ENCODE peak calls at places on chromosomes 11 and 22, in five cellular contexts. S is H9, O is neuronal stem cell, F is mesenchymal stem cell, I is H1. D is an unnamed sample.

GRCh38 chr22:39915295-39915726 is 14.4 kb downstream of the GRAP2 start:
- DNase-seq in S (no peak), O (no peak), F (no peak), I (no peak), D (no peak)

GRCh38 chr22:20298803-20299735 is 20.8 kb downstream of the DGCR6L start:
- DNase-seq in S (peak), O (peak), F (peak), I (peak), D (peak)

GRCh38 chr11:6693342-6694228 is 10.4 kb upstream of the MRPL17 start:
- DNase-seq in S (no peak), O (no peak), F (peak), I (no peak), D (peak)

GRCh38 chr11:128643661-128644060 is 50.2 kb upstream of the FLI1 start:
- DNase-seq in S (peak), O (no peak), F (no peak), I (no peak), D (peak)

GRCh38 chr22:46914916-46915894 is 152.8 kb downstream of the TBC1D22A start:
- DNase-seq in S (no peak), O (no peak), F (no peak), I (no peak), D (no peak)

GRCh38 chr22:50253941-50254340 is 2.9 kb upstream of the HDAC10 start:
- DNase-seq in S (no peak), O (no peak), F (no peak), I (no peak), D (no peak)

GRCh38 chr22:28962042-28962554 is 78.7 kb downstream of the ZNRF3 start:
- DNase-seq in S (no peak), O (no peak), F (no peak), I (no peak), D (no peak)

GRCh38 chr11:119810478-119811232 is 81.7 kb upstream of the NECTIN1 start:
- DNase-seq in S (no peak), O (no peak), F (no peak), I (no peak), D (no peak)

GRCh38 chr11:43021466-43021865 is 290.3 kb upstream of the API5 start:
- DNase-seq in S (peak), O (no peak), F (no peak), I (no peak), D (peak)

GRCh38 chr11:89420981-89421380 is 70.2 kb downstream of the NOX4 start:
- DNase-seq in S (no peak), O (no peak), F (no peak), I (no peak), D (no peak)

GRCh38 chr22:26893711-26894110 is 236.3 kb downstream of the MIAT start:
- DNase-seq in S (peak), O (no peak), F (no peak), I (no peak), D (no peak)
- H2BK12ac ChIP-seq in S (no peak), O (no peak), F (peak), I (peak), D (peak)

GRCh38 chr11:787084-787675 is 2.7 kb downstream of the CEND1 start:
- DNase-seq in S (no peak), O (no peak), F (no peak), I (no peak), D (no peak)
- H2BK12ac ChIP-seq in S (no peak), O (no peak), F (no peak), I (no peak), D (no peak)

GRCh38 chr22:19147193-19147780 is 2.8 kb downstream of the GSC2 start:
- DNase-seq in S (no peak), O (no peak), F (no peak), I (no peak), D (no peak)

GRCh38 chr22:19143967-19144400 is 467 bp downstream of the ESS2 start:
- DNase-seq in S (no peak), O (no peak), F (peak), I (no peak), D (no peak)

GRCh38 chr22:19149047-19149883 is 827 bp downstream of the GSC2 start:
- DNase-seq in S (peak), O (no peak), F (no peak), I (no peak), D (no peak)

GRCh38 chr22:19148417-19149046 is 1.6 kb downstream of the GSC2 start:
- DNase-seq in S (no peak), O (no peak), F (no peak), I (no peak), D (no peak)

GRCh38 chr22:19146215-19146968 is 1.9 kb upstream of the ESS2 start:
- DNase-seq in S (no peak), O (no peak), F (no peak), I (no peak), D (no peak)
- H2BK12ac ChIP-seq in S (no peak), O (no peak), F (no peak), I (peak), D (no peak)

DNA sequence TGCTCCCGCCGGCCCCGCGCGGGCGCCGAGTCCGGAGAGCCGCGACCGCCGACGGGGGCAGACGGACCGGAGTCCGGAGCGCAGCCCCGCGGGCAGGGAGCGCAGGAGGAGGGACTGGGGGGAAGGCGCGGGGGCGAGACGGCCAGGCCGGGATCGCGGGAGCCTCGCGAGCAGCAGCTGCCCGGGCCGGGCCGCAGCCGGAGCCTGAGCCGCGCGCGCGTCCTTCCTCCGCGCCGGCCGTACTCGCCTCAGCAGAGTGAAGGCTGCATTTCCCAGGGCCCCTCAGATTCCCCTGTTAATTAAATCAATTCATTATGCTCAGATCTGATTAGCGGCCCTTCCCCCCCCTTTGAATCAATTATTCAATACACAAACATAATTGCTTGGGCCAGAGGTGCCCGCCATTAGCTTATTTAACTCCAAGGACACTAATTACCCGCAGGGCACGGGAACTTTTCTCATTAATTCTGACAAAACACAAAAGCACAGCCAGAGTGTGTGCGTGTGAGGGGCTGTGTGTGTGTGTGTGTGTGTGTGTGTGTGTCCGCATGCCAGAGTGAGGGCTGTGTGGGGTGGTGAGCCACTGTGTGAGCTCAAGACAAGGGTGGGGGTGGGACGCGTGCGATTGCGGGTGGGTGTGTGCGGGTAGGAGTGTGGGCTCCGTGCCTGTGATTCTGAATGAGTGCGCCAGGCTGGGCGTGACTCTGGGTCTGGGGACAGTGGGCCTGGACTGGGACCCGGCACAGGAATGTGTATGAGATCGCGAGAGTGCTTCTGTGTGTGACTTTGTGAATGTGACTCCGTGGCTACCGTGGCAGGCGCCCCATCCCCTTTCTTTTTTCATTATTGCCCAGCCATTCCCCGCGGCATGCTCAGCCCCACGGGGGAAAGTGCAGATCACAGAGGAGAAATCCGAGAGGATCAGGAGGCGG is 5.1 kb upstream of the LMO1 start:
- DNase-seq in S (no peak), O (peak), F (no peak), I (no peak), D (no peak)
- H2BK12ac ChIP-seq in S (no peak), O (peak), F (no peak), I (no peak), D (no peak)

DNA sequence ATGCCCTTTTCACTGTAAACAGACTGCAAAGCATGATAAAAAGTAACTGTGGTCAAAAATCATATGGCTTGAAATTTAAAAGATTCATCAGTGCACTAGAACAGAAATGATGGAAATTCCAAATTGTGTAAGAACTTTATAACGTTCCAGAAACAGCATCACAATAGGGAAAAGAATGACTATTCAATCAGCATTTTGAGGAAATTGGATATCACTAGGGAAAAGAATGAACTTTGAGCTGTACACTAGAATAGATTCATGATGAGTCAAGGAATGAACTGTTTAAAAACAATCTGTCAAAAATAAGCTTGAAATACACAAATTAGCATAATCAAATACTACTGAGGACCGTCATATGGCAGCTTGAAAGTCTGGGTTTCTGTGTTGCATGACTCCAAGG is 20.5 kb upstream of the HEPHL1 start:
- DNase-seq in S (no peak), O (no peak), F (no peak), I (no peak), D (no peak)
- H2BK12ac ChIP-seq in S (no peak), O (no peak), F (no peak), I (no peak), D (no peak)